ENCODE peak calls at places on chromosomes 7 and 10, in five cellular contexts. G is heart right ventricle, B is PC-9, R is breast epithelium, V is hepatocyte. Y is an unnamed sample.

GRCh38 chr7:158107806-158108205 is 479.8 kb downstream of the PTPRN2 start:
- DNase-seq in B (no peak), R (no peak), G (no peak), V (no peak), Y (no peak)

GRCh38 chr10:11154809-11155208 is 137.1 kb downstream of the CELF2 start:
- DNase-seq in V (no peak), G (no peak), R (no peak), B (no peak), Y (no peak)

GRCh38 chr10:97761331-97761865 is 10.4 kb downstream of the SFRP5 start:
- DNase-seq in V (no peak), G (no peak), R (no peak), B (no peak), Y (no peak)

GRCh38 chr10:44830022-44830421 is 81.1 kb upstream of the TMEM72 start:
- DNase-seq in V (no peak), G (no peak), R (no peak), B (no peak), Y (no peak)

GRCh38 chr10:94521276-94522250 is 24.0 kb upstream of the HELLS start:
- DNase-seq in V (no peak), B (no peak), R (no peak), G (no peak), Y (no peak)

GRCh38 chr7:67518580-67518979 is 521.9 kb downstream of the TYW1 start:
- DNase-seq in G (peak), V (no peak), B (no peak), R (no peak), Y (no peak)

GRCh38 chr7:2628891-2629290 is 2.9 kb upstream of the TTYH3 start:
- DNase-seq in V (no peak), B (no peak), G (no peak), R (no peak), Y (no peak)

GRCh38 chr10:48526846-48527505 is 77.9 kb downstream of the ARHGAP22 start:
- DNase-seq in V (no peak), G (no peak), B (no peak), R (no peak), Y (no peak)

GRCh38 chr10:123588386-123588914 is 77.7 kb upstream of the GPR26 start:
- DNase-seq in V (no peak), B (no peak), R (no peak), G (no peak), Y (no peak)

GRCh38 chr7:46775020-46775419 is 806.9 kb downstream of the TNS3 start:
- DNase-seq in G (no peak), R (no peak), V (no peak), B (no peak), Y (no peak)

GRCh38 chr10:60341969-60342368 is 47.7 kb downstream of the ANK3 start:
- DNase-seq in R (no peak), V (no peak), B (no peak), G (no peak), Y (no peak)

GRCh38 chr10:24279166-24279565 is 70.2 kb downstream of the KIAA1217 start:
- DNase-seq in B (no peak), V (no peak), G (no peak), R (no peak), Y (no peak)

GRCh38 chr10:129772472-129773358 is 191.4 kb downstream of the EBF3 start:
- DNase-seq in R (no peak), V (no peak), B (no peak), G (no peak), Y (no peak)

GRCh38 chr10:22229756-22230330 is 12.0 kb upstream of the EBLN1 start:
- DNase-seq in R (no peak), V (no peak), B (no peak), G (no peak), Y (no peak)

GRCh38 chr7:21967500-21968099 is 21.9 kb upstream of the CDCA7L start:
- DNase-seq in B (peak), G (no peak), V (no peak), R (no peak), Y (no peak)

GRCh38 chr10:5135581-5135980 is 41.4 kb downstream of the AKR1C3 start:
- DNase-seq in R (no peak), V (no peak), G (no peak), B (no peak), Y (no peak)

GRCh38 chr10:133169173-133169947 is 9.3 kb downstream of the KNDC1 start:
- DNase-seq in V (no peak), R (peak), B (no peak), G (no peak), Y (no peak)

GRCh38 chr7:18200855-18201254 is 173.2 kb upstream of the PRPS1L1 start:
- DNase-seq in V (no peak), B (no peak), R (no peak), G (no peak), Y (no peak)

GRCh38 chr10:98790817-98791216 is 344.1 kb upstream of the HPS1 start:
- DNase-seq in R (no peak), V (peak), B (no peak), G (no peak), Y (peak)

GRCh38 chr10:30765022-30765610 is 135.6 kb upstream of the LYZL2 start:
- DNase-seq in G (no peak), V (no peak), B (no peak), R (no peak), Y (no peak)

GRCh38 chr7:111424768-111425167 is 137.5 kb downstream of the IMMP2L start:
- DNase-seq in R (no peak), V (peak), B (no peak), G (no peak), Y (peak)

GRCh38 chr10:69474688-69475432 is 23.6 kb downstream of the TSPAN15 start:
- DNase-seq in R (no peak), G (peak), V (peak), B (no peak), Y (peak)

GRCh38 chr10:119403927-119404326 is 138.6 kb downstream of the RGS10 start:
- DNase-seq in G (no peak), B (no peak), V (no peak), R (no peak), Y (no peak)

GRCh38 chr7:47195641-47196040 is 386.3 kb downstream of the TNS3 start:
- DNase-seq in G (no peak), R (no peak), B (no peak), V (no peak), Y (no peak)

GRCh38 chr10:11578802-11579255 is 32.6 kb downstream of the USP6NL start:
- DNase-seq in G (no peak), B (no peak), R (no peak), V (no peak), Y (no peak)

GRCh38 chr10:75127481-75127880 is 16.0 kb downstream of the SAMD8 start:
- DNase-seq in R (no peak), G (no peak), B (no peak), V (no peak), Y (no peak)

GRCh38 chr7:81789406-81790139 is 19.7 kb upstream of the HGF start:
- DNase-seq in R (no peak), G (no peak), B (no peak), V (no peak), Y (no peak)
- H3K27ac ChIP-seq in R (no peak), G (no peak), B (no peak), V (no peak), Y (no peak)

GRCh38 chr10:104617831-104618230 is 23.3 kb upstream of the SORCS3 start:
- DNase-seq in V (no peak), B (no peak), R (no peak), G (no peak), Y (no peak)

GRCh38 chr10:104612577-104613205 is 28.4 kb upstream of the SORCS3 start:
- DNase-seq in R (no peak), G (no peak), V (no peak), B (no peak), Y (no peak)

GRCh38 chr10:104614245-104614831 is 26.8 kb upstream of the SORCS3 start:
- DNase-seq in R (no peak), V (peak), G (no peak), B (peak), Y (peak)
- TF ChIP-seq CTCF in R (no peak), V (peak), G (peak), B (peak), Y (peak)

DNA sequence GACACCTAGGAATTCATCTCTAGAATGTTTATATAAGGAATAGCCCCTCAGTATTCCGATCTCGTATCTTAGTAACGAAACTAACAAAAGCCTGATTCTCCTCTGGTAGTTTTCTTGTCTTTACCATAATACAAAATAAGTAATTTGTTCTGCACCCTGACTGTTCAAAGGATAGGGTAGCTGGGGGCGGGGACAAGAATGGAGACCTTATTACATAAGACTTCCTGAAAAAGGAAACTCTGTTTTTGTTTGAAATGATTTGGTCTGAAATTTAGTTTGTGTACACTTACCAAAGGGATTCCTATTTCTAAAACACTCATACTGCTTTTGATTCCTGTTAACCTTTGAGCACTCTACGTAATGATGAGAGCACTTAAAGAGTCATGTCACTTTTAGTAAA is 17.2 kb downstream of the IKZF1 start:
- DNase-seq in B (no peak), V (no peak), R (no peak), G (no peak), Y (no peak)
- H3K27ac ChIP-seq in B (no peak), V (no peak), R (no peak), G (peak), Y (no peak)

GRCh38 chr10:15719899-15720634 is at the start of gene ITGA8:
- DNase-seq in G (peak), B (no peak), V (peak), R (no peak), Y (no peak)
- TF ChIP-seq CTCF in G (peak), B (no peak), V (peak), R (no peak), Y (no peak)

GRCh38 chr10:29022513-29022912 is 266.4 kb upstream of the LYZL1 start:
- DNase-seq in R (no peak), V (peak), B (no peak), G (no peak), Y (no peak)
- H3K27ac ChIP-seq in R (no peak), V (no peak), B (no peak), G (no peak), Y (no peak)

GRCh38 chr10:114087655-114088054 is 44.0 kb downstream of the ADRB1 start:
- DNase-seq in R (no peak), G (no peak), B (no peak), V (no peak), Y (no peak)

GRCh38 chr10:114084225-114084624 is 40.6 kb downstream of the ADRB1 start:
- DNase-seq in B (no peak), R (no peak), V (no peak), G (no peak), Y (no peak)

GRCh38 chr10:114081911-114082583 is 38.4 kb downstream of the ADRB1 start:
- DNase-seq in G (no peak), V (no peak), R (no peak), B (no peak), Y (no peak)

GRCh38 chr10:114083040-114083439 is 39.4 kb downstream of the ADRB1 start:
- DNase-seq in G (no peak), B (peak), V (no peak), R (no peak), Y (no peak)

DNA sequence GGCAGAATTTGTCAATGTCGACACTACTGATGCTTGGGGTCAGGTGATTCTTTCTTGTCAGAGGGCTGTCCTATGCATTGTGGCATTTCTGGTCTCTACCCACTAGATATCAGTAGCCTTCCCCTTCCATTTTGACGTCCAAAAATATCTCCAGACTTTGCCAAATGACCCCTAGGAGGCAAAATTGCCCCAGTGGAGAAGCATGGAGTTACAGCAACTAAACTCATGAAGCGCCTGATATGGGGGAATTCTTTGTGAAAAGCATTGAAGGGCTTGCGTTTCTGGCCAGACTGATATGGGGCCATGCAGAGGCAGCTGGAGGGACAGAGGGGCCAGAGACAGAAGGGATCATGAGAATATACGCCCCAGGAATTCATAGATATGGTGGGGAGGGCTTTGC is 43.6 kb downstream of the ADRB1 start:
- DNase-seq in R (no peak), V (no peak), B (no peak), G (no peak), Y (no peak)
- TF ChIP-seq CTCF in R (no peak), V (no peak), B (no peak), G (no peak), Y (no peak)

Y was measured in RWPE1.